ENCODE peak calls at places on chromosomes 16 and 17, in seven cellular contexts. R, F, M, T, S, Y and N are unnamed samples. For H3K27me3 and H3K4me1, the result is how much of the 10 kb centered on the place peaks cover.

GRCh38 chr16:3646348-3646920 is 8.1 kb upstream of the DNASE1 start:
- DNase-seq in M (peak), R (no peak), S (no peak), F (no peak), T (peak), Y (peak), N (no peak)

GRCh38 chr17:82234211-82235055 is 5.6 kb downstream of the SLC16A3 start:
- DNase-seq in F (peak), M (no peak), T (no peak), Y (no peak), R (no peak), S (peak), N (no peak)

GRCh38 chr17:52036416-52036815 is 122.1 kb downstream of the CA10 start:
- DNase-seq in S (no peak), M (no peak), R (no peak), Y (no peak), T (no peak), F (no peak), N (no peak)

GRCh38 chr17:45895304-45895968 is 1.1 kb downstream of the MAPT start:
- DNase-seq in S (peak), T (no peak), M (no peak), R (peak), F (no peak), Y (peak), N (peak)

GRCh38 chr17:41563607-41564006 is 8.3 kb downstream of the KRT9 start:
- DNase-seq in M (no peak), Y (no peak), S (no peak), T (no peak), R (no peak), F (no peak), N (no peak)

GRCh38 chr17:1495265-1495664 is 2.8 kb upstream of the MYO1C start:
- DNase-seq in R (peak), S (no peak), M (no peak), F (no peak), T (no peak), Y (peak), N (no peak)

GRCh38 chr17:56165017-56165720 is 11.9 kb downstream of the ANKFN1 start:
- DNase-seq in R (no peak), M (no peak), S (no peak), Y (no peak), F (no peak), T (no peak), N (no peak)

GRCh38 chr17:45408611-45409421 is 23.9 kb downstream of the ARHGAP27 start:
- DNase-seq in M (no peak), S (no peak), Y (no peak), R (no peak), F (no peak), T (no peak), N (no peak)

GRCh38 chr17:27944546-27945332 is 51.6 kb upstream of the LYRM9 start:
- DNase-seq in Y (no peak), T (no peak), S (no peak), F (no peak), R (no peak), M (no peak), N (peak)

GRCh38 chr17:4272213-4272975 is 8.6 kb upstream of the ANKFY1 start:
- DNase-seq in T (no peak), F (no peak), R (no peak), Y (no peak), M (no peak), S (no peak), N (no peak)

GRCh38 chr17:78896091-78896833 is 6.7 kb downstream of the CEP295NL start:
- DNase-seq in T (no peak), Y (no peak), F (no peak), M (no peak), R (no peak), S (no peak), N (no peak)

GRCh38 chr16:1082266-1082951 is 9.9 kb downstream of the SSTR5 start:
- DNase-seq in R (peak), T (no peak), S (no peak), F (peak), Y (no peak), M (no peak), N (no peak)

GRCh38 chr16:2040031-2040430 is 7.6 kb downstream of the NTHL1 start:
- DNase-seq in R (no peak), M (no peak), T (no peak), F (no peak), Y (no peak), S (peak), N (no peak)

GRCh38 chr17:15649861-15650391 is 30.4 kb upstream of the FBXW10B start:
- DNase-seq in Y (peak), F (peak), T (peak), S (no peak), R (peak), M (peak), N (peak)

GRCh38 chr17:81685108-81685507 is 1.3 kb downstream of the HGS start:
- DNase-seq in Y (no peak), F (peak), T (no peak), R (peak), S (no peak), M (no peak), N (peak)

GRCh38 chr17:21129023-21129681 is 2.4 kb downstream of the DHRS7B start:
- DNase-seq in T (no peak), M (no peak), S (no peak), F (peak), R (peak), Y (no peak), N (no peak)
- TF ChIP-seq CTCF in T (no peak), M (no peak), S (peak), F (peak), R (peak), Y (peak), N (peak)

GRCh38 chr17:40316571-40317344 is 7.8 kb downstream of the RARA start:
- DNase-seq in Y (peak), T (peak), R (peak), S (peak), F (peak), M (peak), N (peak)

GRCh38 chr17:40317345-40317873 is 8.4 kb downstream of the RARA start:
- DNase-seq in Y (no peak), M (peak), S (peak), T (peak), R (peak), F (peak), N (peak)

GRCh38 chr17:40318835-40319332 is 9.9 kb downstream of the RARA start:
- DNase-seq in M (no peak), S (peak), R (no peak), F (peak), T (peak), Y (no peak), N (no peak)

GRCh38 chr17:40319651-40320550 is 10.9 kb downstream of the RARA start:
- DNase-seq in T (peak), F (peak), M (peak), Y (no peak), S (peak), R (no peak), N (no peak)

GRCh38 chr17:40317880-40318834 is 9.2 kb downstream of the RARA start:
- DNase-seq in S (peak), T (peak), R (peak), Y (peak), F (peak), M (peak), N (peak)
- H3K27me3 ChIP-seq in S (under half), T (under half), R (under half), Y (under half), F (under half), M (under half), N (under half)

GRCh38 chr16:83116274-83116892 is 489.6 kb downstream of the CDH13 start:
- DNase-seq in M (no peak), F (no peak), R (no peak), T (no peak), Y (no peak), S (no peak), N (no peak)

GRCh38 chr16:83110221-83110768 is 483.5 kb downstream of the CDH13 start:
- DNase-seq in R (no peak), S (no peak), M (no peak), T (no peak), Y (no peak), F (no peak), N (no peak)

GRCh38 chr16:83115491-83116232 is 488.9 kb downstream of the CDH13 start:
- DNase-seq in F (no peak), Y (no peak), S (no peak), T (no peak), R (no peak), M (no peak), N (no peak)

GRCh38 chr16:83113317-83113716 is 486.5 kb downstream of the CDH13 start:
- DNase-seq in T (no peak), Y (no peak), S (no peak), F (peak), M (no peak), R (no peak), N (no peak)

GRCh38 chr16:83113811-83114210 is 487.0 kb downstream of the CDH13 start:
- DNase-seq in F (no peak), T (no peak), Y (no peak), R (no peak), S (no peak), M (no peak), N (no peak)
- H3K4me1 ChIP-seq in F (under half), T (under half), Y (under half), R (under half), S (under half), M (under half), N (under half)

GRCh38 chr16:6704306-6704705 is 628.3 kb upstream of the RBFOX1 start:
- DNase-seq in T (no peak), M (no peak), R (no peak), Y (no peak), S (no peak), F (no peak), N (no peak)
- TF ChIP-seq CTCF in T (no peak), M (no peak), R (no peak), Y (no peak), S (no peak), F (no peak), N (no peak)

DNA sequence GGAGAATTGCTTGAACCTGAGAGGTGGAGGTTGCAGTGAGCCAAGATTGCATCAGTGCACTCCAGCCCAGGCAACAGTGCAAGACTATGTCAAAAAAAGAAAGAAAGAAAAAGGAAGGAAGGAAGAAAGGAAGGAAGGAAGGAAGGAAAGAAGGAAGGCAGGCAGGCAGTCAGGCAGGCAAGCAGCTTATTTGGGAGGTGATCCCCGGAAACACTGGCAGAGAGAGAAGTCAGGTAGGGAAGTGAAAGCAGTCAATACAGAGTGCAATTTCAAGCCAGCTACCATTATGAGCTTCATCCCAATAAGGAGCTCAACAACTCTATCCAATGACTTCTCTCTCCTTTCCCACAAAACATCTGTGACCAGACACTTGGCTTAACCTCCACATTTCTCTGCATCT is 83.0 kb upstream of the TBC1D3K start:
- DNase-seq in R (no peak), F (no peak), M (no peak), S (no peak), Y (no peak), T (no peak), N (no peak)
- H3K27me3 ChIP-seq in R (under half), F (under half), M (half or more), S (under half), Y (under half), T (under half), N (under half)

GRCh38 chr17:57899391-57899790 is 49.5 kb upstream of the MRPS23 start:
- DNase-seq in R (no peak), F (no peak), M (no peak), T (no peak), Y (no peak), S (no peak), N (no peak)
- H3K4me1 ChIP-seq in R (under half), F (half or more), M (half or more), T (under half), Y (half or more), S (half or more), N (under half)

GRCh38 chr17:74682442-74683190 is 30.1 kb downstream of the CD300LF start:
- DNase-seq in Y (no peak), F (no peak), T (no peak), M (no peak), R (no peak), S (no peak), N (no peak)

GRCh38 chr17:74682028-74682427 is 30.7 kb downstream of the CD300LF start:
- DNase-seq in F (no peak), S (no peak), R (no peak), Y (no peak), M (no peak), T (no peak), N (no peak)

GRCh38 chr17:74691151-74691550 is 21.6 kb downstream of the CD300LF start:
- DNase-seq in M (no peak), T (no peak), Y (no peak), F (no peak), R (no peak), S (no peak), N (no peak)

GRCh38 chr17:74690409-74690825 is 22.3 kb downstream of the CD300LF start:
- DNase-seq in S (no peak), F (peak), M (no peak), T (peak), R (no peak), Y (no peak), N (no peak)

DNA sequence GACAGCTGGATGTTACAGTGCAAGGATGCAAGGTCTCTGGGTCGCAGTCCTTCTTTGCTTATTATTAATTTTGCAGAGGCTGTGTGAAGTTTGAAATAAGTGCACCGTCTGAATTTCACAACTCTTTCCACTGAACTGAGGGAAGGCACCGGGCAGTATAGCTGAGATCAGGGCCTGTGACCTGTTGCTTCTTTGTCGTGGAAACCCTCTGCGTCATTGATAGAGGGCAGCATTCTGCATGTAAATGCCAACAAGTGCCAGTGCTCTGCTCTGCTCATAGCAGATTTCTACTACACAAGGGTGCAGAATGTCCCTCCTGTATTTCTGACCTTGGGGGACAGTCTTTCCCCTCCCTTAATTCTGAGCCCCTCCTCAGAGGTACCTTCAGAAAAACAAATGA is 26.0 kb downstream of the CD300LF start:
- DNase-seq in M (no peak), F (no peak), T (no peak), S (no peak), Y (no peak), R (no peak), N (no peak)
- TF ChIP-seq CTCF in M (no peak), F (no peak), T (no peak), S (no peak), Y (no peak), R (no peak), N (no peak)

GRCh38 chr16:89052824-89053724 is 40.6 kb upstream of the ACSF3 start:
- DNase-seq in Y (peak), S (peak), F (no peak), T (peak), M (peak), R (peak), N (peak)
- H3K27me3 ChIP-seq in Y (half or more), S (under half), F (under half), T (under half), M (half or more), R (under half), N (under half)